ENCODE peak calls at places on chromosomes 16 and 17, in six cellular contexts. R is GM23248; N is CD8-positive, alpha-beta T cell; M is tibial artery; I is cardiac muscle cell; Z is body of pancreas. F is an unnamed sample.
A peak's percentile ranks its signal among the peaks of the same experiment; 100 is the strongest.

GRCh38 chr17:7932949-7933348 is 943 bp downstream of the CNTROB start:
- DNase-seq in R (peak; percentile 83), N (peak; percentile 25), M (peak; percentile 40), I (peak; percentile 36), Z (peak; percentile 31), F (peak; percentile 68)

GRCh38 chr17:81601525-81602120 is 35.3 kb downstream of the NPLOC4 start:
- DNase-seq in R (peak; percentile 79), N (peak; percentile 30), M (peak; percentile 30), I (peak; percentile 71), Z (peak; percentile 52), F (peak; percentile 81)

GRCh38 chr16:49857423-49858181 is 1.7 kb upstream of the ZNF423 start:
- DNase-seq in R (peak; percentile 60), N (peak; percentile 18), M (peak; percentile 42), I (peak; percentile 80), Z (peak; percentile 82), F (peak; percentile 46)

GRCh38 chr16:4800290-4801041 is 2.0 kb downstream of the ROGDI start:
- DNase-seq in R (no peak), N (no peak), M (no peak), I (no peak), Z (peak; percentile 89), F (no peak)

GRCh38 chr16:17339764-17340541 is 130.8 kb downstream of the XYLT1 start:
- DNase-seq in R (peak; percentile 69), N (no peak), M (no peak), I (peak; percentile 22), Z (no peak), F (no peak)

GRCh38 chr17:20073056-20073979 is 64.2 kb downstream of the SPECC1 start:
- DNase-seq in R (no peak), N (peak; percentile 60), M (peak; percentile 71), I (no peak), Z (peak; percentile 23), F (peak; percentile 40)

GRCh38 chr16:27226976-27227705 is 23.8 kb downstream of the KDM8 start:
- DNase-seq in R (peak; percentile 45), N (no peak), M (no peak), I (no peak), Z (no peak), F (no peak)

GRCh38 chr17:36833279-36833678 is 104.0 kb upstream of the LHX1 start:
- DNase-seq in R (no peak), N (no peak), M (no peak), I (no peak), Z (no peak), F (no peak)

GRCh38 chr17:28716740-28717577 is 709 bp downstream of the RAB34 start:
- DNase-seq in R (peak; percentile 73), N (peak; percentile 21), M (no peak), I (peak; percentile 51), Z (no peak), F (peak; percentile 14)

GRCh38 chr17:51169340-51169739 is 3.1 kb downstream of the NME2 start:
- DNase-seq in R (no peak), N (no peak), M (no peak), I (no peak), Z (no peak), F (no peak)

GRCh38 chr16:11038777-11039176 is 94.4 kb downstream of the CLEC16A start:
- DNase-seq in R (no peak), N (no peak), M (no peak), I (no peak), Z (no peak), F (no peak)

GRCh38 chr16:79598341-79599181 is 2.0 kb downstream of the MAF start:
- DNase-seq in R (peak; percentile 12), N (peak; percentile 39), M (peak; percentile 58), I (peak; percentile 80), Z (peak; percentile 43), F (peak; percentile 45)

GRCh38 chr17:13967416-13967815 is 101.9 kb upstream of the COX10 start:
- DNase-seq in R (no peak), N (no peak), M (no peak), I (no peak), Z (no peak), F (no peak)

GRCh38 chr16:19073344-19073743 is 5.9 kb downstream of the COQ7 start:
- DNase-seq in R (no peak), N (no peak), M (no peak), I (no peak), Z (no peak), F (no peak)

GRCh38 chr16:59259074-59259963 is 525.2 kb upstream of the GOT2 start:
- DNase-seq in R (no peak), N (no peak), M (no peak), I (no peak), Z (no peak), F (no peak)

GRCh38 chr17:10337136-10337535 is 35.7 kb downstream of the MYH13 start:
- DNase-seq in R (peak; percentile 43), N (no peak), M (no peak), I (no peak), Z (no peak), F (no peak)

GRCh38 chr16:15575293-15576049 is 67.5 kb downstream of the MARF1 start:
- DNase-seq in R (no peak), N (no peak), M (no peak), I (no peak), Z (no peak), F (no peak)

GRCh38 chr17:17877548-17878358 is 41.0 kb upstream of the SREBF1 start:
- DNase-seq in R (peak; percentile 75), N (no peak), M (peak; percentile 81), I (peak; percentile 88), Z (peak; percentile 91), F (peak; percentile 87)

GRCh38 chr17:64001091-64001579 is 3.0 kb downstream of the PRR29 start:
- DNase-seq in R (no peak), N (no peak), M (no peak), I (no peak), Z (no peak), F (no peak)
- H3K27ac ChIP-seq in R (no peak overlapping the region), N (no peak overlapping the region), M (no peak overlapping the region), I (no peak overlapping the region), Z (no peak overlapping the region), F (no peak overlapping the region)

GRCh38 chr17:77446959-77447634 is 306.3 kb downstream of the SEC14L1 start:
- DNase-seq in R (no peak), N (no peak), M (no peak), I (no peak), Z (no peak), F (peak; percentile 48)
- H3K27ac ChIP-seq in R (no peak overlapping the region), N (peak overlapping the region; percentile 72), M (no peak overlapping the region), I (peak overlapping the region; percentile 96), Z (no peak overlapping the region), F (peak overlapping the region; percentile 69)

GRCh38 chr16:87492721-87493554 is at the start of gene ZCCHC14:
- DNase-seq in R (peak; percentile 99), N (peak; percentile 99), M (peak; percentile 99), I (peak; percentile 99), Z (peak; percentile 99), F (peak; percentile 98)
- H3K27ac ChIP-seq in R (peak within 1 kb of the TSS; percentile 7), N (peak within 1 kb of the TSS; percentile 30), M (peak within 1 kb of the TSS; percentile 73), I (peak within 1 kb of the TSS; percentile 68), Z (peak within 1 kb of the TSS; percentile 58), F (peak within 1 kb of the TSS; percentile 45)

DNA sequence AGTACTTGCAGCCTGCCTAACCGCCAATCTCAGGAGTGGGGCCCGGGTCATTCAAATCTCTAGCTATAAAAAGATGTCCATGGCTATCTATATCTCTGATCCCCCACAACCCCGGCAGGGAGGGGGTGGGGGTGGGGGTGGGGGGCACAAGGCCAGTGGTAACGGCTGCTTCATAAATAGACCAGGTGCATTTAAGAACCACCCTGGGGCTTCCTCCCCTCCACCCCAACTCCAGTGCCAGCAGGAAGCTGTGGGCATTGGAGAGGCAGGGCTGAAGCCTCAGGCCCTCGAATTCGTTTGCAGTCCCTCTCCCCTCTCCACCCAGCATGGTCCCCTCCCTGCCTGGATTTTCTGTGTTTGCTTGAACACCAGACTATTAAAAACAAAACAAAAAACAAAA is 56.0 kb downstream of the RAP1GAP2 start:
- DNase-seq in R (no peak), N (no peak), M (no peak), I (no peak), Z (no peak), F (no peak)
- H3K27ac ChIP-seq in R (no peak overlapping the region), N (no peak overlapping the region), M (no peak overlapping the region), I (no peak overlapping the region), Z (peak overlapping the region; percentile 90), F (no peak overlapping the region)

GRCh38 chr16:88886915-88887521 is 20.6 kb upstream of the PABPN1L start:
- DNase-seq in R (no peak), N (no peak), M (peak; percentile 32), I (no peak), Z (peak; percentile 51), F (no peak)
- H3K27ac ChIP-seq in R (no peak overlapping the region), N (no peak overlapping the region), M (no peak overlapping the region), I (no peak overlapping the region), Z (no peak overlapping the region), F (no peak overlapping the region)

GRCh38 chr16:1981398-1981836 is at the start of gene NOXO1:
- DNase-seq in R (no peak), N (no peak), M (no peak), I (no peak), Z (no peak), F (no peak)

GRCh38 chr16:1984347-1985225 is 593 bp downstream of the GFER start:
- DNase-seq in R (peak; percentile 68), N (no peak), M (no peak), I (no peak), Z (no peak), F (no peak)

GRCh38 chr16:1983544-1984346 is at the start of gene GFER:
- DNase-seq in R (peak; percentile 95), N (peak; percentile 62), M (peak; percentile 85), I (peak; percentile 96), Z (peak; percentile 92), F (peak; percentile 82)

GRCh38 chr16:1981972-1982574 is 804 bp upstream of the NOXO1 start:
- DNase-seq in R (no peak), N (no peak), M (no peak), I (no peak), Z (peak; percentile 49), F (no peak)

DNA sequence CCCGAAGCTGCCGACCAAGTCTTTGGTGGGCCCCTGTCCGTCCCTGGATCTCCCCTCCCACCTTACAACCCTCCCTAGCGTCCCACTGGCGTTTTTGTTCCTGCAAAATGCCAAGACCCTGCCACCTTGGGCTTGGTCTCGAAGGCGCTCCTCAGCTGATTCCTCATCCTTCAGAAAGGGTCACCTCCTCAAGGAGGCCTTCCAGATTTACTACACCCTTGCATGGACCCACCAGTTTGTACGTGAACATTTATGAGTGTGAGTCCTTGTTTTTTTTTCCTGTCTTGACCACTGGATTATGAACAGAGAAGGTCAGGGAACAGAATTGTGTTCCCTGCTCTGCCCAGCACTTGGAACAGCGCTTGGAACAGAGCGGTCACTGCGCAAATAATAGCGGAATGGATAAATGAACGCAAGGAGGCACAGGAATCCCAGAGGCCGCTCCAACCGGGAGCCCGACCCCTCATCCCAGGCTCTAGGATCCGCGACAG is 895 bp upstream of the GFER start:
- DNase-seq in R (no peak), N (no peak), M (no peak), I (no peak), Z (no peak), F (no peak)
- H3K27ac ChIP-seq in R (no peak overlapping the region), N (no peak overlapping the region), M (peak overlapping the region; percentile 64), I (peak overlapping the region; percentile 91), Z (peak overlapping the region; percentile 78), F (no peak overlapping the region)

GRCh38 chr17:79803421-79803996 is 6.6 kb upstream of the CBX8 start:
- DNase-seq in R (no peak), N (no peak), M (no peak), I (no peak), Z (no peak), F (no peak)
- H3K27ac ChIP-seq in R (no peak overlapping the region), N (no peak overlapping the region), M (no peak overlapping the region), I (no peak overlapping the region), Z (no peak overlapping the region), F (no peak overlapping the region)

GRCh38 chr17:57890857-57891232 is 41.0 kb upstream of the MRPS23 start:
- DNase-seq in R (no peak), N (no peak), M (no peak), I (no peak), Z (peak; percentile 59), F (no peak)
- H3K27ac ChIP-seq in R (peak overlapping the region; percentile 97), N (no peak overlapping the region), M (peak overlapping the region; percentile 87), I (peak overlapping the region; percentile 10), Z (peak overlapping the region; percentile 95), F (no peak overlapping the region)